ENCODE peak calls at places on chromosome 10, in six cellular contexts. L, G, Y, P, R and Z are unnamed samples.

GRCh38 chr10:49831352-49832040 is 69.4 kb upstream of the OGDHL start:
- DNase-seq in G (no peak), P (no peak), Y (peak), R (no peak), L (no peak), Z (no peak)

GRCh38 chr10:58781873-58782488 is 269.3 kb downstream of the BICC1 start:
- DNase-seq in R (no peak), Y (peak), G (peak), L (no peak), P (peak), Z (peak)

GRCh38 chr10:89019589-89020327 is 29.2 kb downstream of the FAS start:
- DNase-seq in L (no peak), R (no peak), P (no peak), Y (no peak), G (no peak), Z (no peak)

GRCh38 chr10:2020841-2021240 is 283.5 kb upstream of the ADARB2 start:
- DNase-seq in G (peak), P (no peak), Y (no peak), L (no peak), R (no peak), Z (no peak)

GRCh38 chr10:56357018-56357417 is 4.0 kb downstream of the ZWINT start:
- DNase-seq in R (no peak), P (no peak), G (no peak), Y (no peak), L (no peak), Z (no peak)

GRCh38 chr10:61984803-61985418 is 83.4 kb downstream of the ARID5B start:
- DNase-seq in Y (no peak), R (no peak), L (no peak), G (no peak), P (no peak), Z (no peak)

GRCh38 chr10:27500886-27501285 is 3.2 kb upstream of the RAB18 start:
- DNase-seq in R (no peak), G (no peak), L (no peak), P (no peak), Y (no peak), Z (no peak)

GRCh38 chr10:22325948-22326702 is 5.2 kb downstream of the BMI1 start:
- DNase-seq in R (no peak), L (no peak), Y (peak), P (no peak), G (no peak), Z (no peak)

GRCh38 chr10:111126073-111126472 is 49.2 kb downstream of the ADRA2A start:
- DNase-seq in Y (no peak), L (no peak), G (peak), P (no peak), R (no peak), Z (no peak)

GRCh38 chr10:87829986-87830732 is 12.1 kb upstream of the ATAD1 start:
- DNase-seq in L (no peak), G (no peak), R (no peak), Y (no peak), P (no peak), Z (no peak)

GRCh38 chr10:43752682-43753081 is 104.0 kb upstream of the ZNF32 start:
- DNase-seq in G (no peak), L (peak), P (no peak), Y (no peak), R (no peak), Z (no peak)
- TF ChIP-seq POLR2A in G (no peak), L (no peak), P (no peak), Y (no peak), R (no peak), Z (no peak)

DNA sequence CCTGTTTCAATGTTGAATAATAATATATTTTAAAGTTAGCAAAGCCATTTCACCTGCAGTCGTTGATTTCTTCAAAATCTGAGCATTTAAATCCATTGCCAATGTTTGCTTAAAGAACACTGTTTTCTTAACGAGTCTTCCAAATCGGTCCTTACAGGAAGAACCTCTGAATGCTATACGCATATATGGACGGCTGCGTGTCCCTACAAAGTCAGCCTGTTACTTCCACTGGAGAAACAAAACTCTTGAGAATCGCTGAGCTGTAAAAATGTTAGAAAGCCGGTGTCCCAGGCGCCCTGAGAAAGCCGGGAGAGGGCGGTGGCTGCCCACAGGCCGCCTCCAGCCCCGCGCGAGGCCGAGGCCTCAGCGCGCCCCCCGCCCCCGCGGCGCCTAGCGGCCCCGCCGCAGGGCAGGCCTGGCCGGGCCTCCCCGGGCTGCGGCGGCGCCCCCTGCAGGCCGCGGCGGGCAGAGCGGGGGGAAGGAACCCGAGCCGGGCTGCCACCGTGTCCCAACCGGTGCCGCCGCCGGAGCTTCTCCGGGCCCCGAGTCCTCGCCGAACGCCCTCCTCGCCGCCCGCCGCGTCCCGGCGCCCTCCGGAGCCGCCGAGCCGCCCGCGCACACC is at the start of gene FHIP2A:
- DNase-seq in R (peak), Y (peak), L (peak), G (peak), P (peak), Z (peak)
- TF ChIP-seq POLR2A in R (peak), Y (peak), L (peak), G (peak), P (peak), Z (peak)

GRCh38 chr10:14533295-14533694 is 202.6 kb upstream of the FRMD4A start:
- DNase-seq in P (no peak), L (no peak), Y (no peak), R (no peak), G (no peak), Z (no peak)

GRCh38 chr10:14534152-14534551 is 203.4 kb upstream of the FRMD4A start:
- DNase-seq in L (no peak), Y (no peak), P (no peak), G (no peak), R (no peak), Z (no peak)

GRCh38 chr10:14536269-14536903 is 205.7 kb upstream of the FRMD4A start:
- DNase-seq in L (no peak), G (no peak), P (no peak), R (no peak), Y (no peak), Z (no peak)

GRCh38 chr10:14532473-14533251 is 201.9 kb upstream of the FRMD4A start:
- DNase-seq in P (peak), G (no peak), L (peak), Y (peak), R (no peak), Z (no peak)

GRCh38 chr10:14535497-14536199 is 204.9 kb upstream of the FRMD4A start:
- DNase-seq in L (no peak), P (no peak), Y (no peak), G (no peak), R (no peak), Z (no peak)
- TF ChIP-seq POLR2A in L (no peak), P (no peak), Y (no peak), G (no peak), R (no peak), Z (no peak)

DNA sequence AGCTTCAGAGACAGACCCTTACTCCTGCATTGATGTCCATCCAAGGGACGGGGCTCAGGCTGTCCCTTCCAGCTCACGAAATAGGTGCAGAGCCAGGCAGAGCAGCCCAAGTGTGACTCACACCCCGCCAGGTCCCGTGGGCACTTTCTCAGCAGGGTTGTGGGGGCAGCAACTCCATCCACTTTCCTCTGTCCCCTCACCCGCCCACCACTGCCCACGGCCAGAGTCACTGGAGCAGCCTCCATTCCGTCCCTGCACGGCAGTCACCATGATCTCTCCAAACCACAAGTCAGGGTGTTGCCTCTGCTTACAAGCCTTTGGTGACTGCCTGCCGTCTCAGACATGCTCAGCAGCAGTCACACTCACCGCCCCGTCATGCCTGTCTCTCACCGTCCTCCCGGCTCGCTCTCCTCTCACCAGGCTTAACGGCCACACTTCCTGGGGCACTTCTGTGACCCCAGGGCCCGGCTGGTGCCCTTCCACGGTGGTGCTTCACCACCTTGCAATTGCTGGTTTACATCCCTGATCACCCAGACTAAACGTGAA is 39.3 kb downstream of the CALML3 start:
- DNase-seq in Y (peak), L (peak), G (peak), P (no peak), R (peak), Z (peak)
- TF ChIP-seq POLR2A in Y (no peak), L (no peak), G (no peak), P (no peak), R (no peak), Z (no peak)

GRCh38 chr10:92689663-92690210 is at the start of gene HHEX:
- DNase-seq in R (no peak), G (peak), P (peak), Y (peak), L (peak), Z (peak)
- TF ChIP-seq POLR2A in R (no peak), G (peak), P (peak), Y (peak), L (peak), Z (peak)

GRCh38 chr10:80405636-80406035 is 2.7 kb upstream of the PRXL2A start:
- DNase-seq in G (no peak), P (no peak), R (no peak), L (no peak), Y (peak), Z (no peak)

GRCh38 chr10:80394358-80394916 is 13.9 kb upstream of the PRXL2A start:
- DNase-seq in G (no peak), P (no peak), Y (no peak), L (no peak), R (no peak), Z (no peak)

GRCh38 chr10:80397014-80397413 is 11.3 kb upstream of the PRXL2A start:
- DNase-seq in G (no peak), Y (no peak), R (no peak), L (no peak), P (no peak), Z (no peak)

GRCh38 chr10:80405035-80405434 is 3.3 kb upstream of the PRXL2A start:
- DNase-seq in Y (no peak), L (no peak), P (no peak), R (no peak), G (no peak), Z (no peak)

GRCh38 chr10:80400136-80400804 is 8.1 kb upstream of the PRXL2A start:
- DNase-seq in L (no peak), R (no peak), P (no peak), G (no peak), Y (no peak), Z (no peak)
- TF ChIP-seq POLR2A in L (no peak), R (no peak), P (no peak), G (no peak), Y (no peak), Z (no peak)